ENCODE peak calls at places on chromosomes 5 and 9, in ten cellular contexts. I, M, K, G, B, E, L, R, S and V are unnamed samples.

GRCh38 chr5:40481226-40481625 is 198.5 kb upstream of the PTGER4 start:
- DNase-seq in M (no peak), L (no peak), B (peak), K (no peak), R (no peak), S (no peak), G (no peak), E (no peak), I (no peak), V (no peak)

GRCh38 chr9:105191508-105192118 is 52.8 kb upstream of the SLC44A1 start:
- DNase-seq in I (no peak), S (no peak), B (peak), G (no peak), K (no peak), E (no peak), L (no peak), M (no peak), R (peak), V (no peak)

GRCh38 chr5:130077007-130077406 is 172.7 kb downstream of the CHSY3 start:
- DNase-seq in K (no peak), M (no peak), R (no peak), E (no peak), G (no peak), S (no peak), I (no peak), L (no peak), B (no peak), V (no peak)

GRCh38 chr5:30809907-30810306 is 383.6 kb upstream of the CDH6 start:
- DNase-seq in S (no peak), B (no peak), K (no peak), M (no peak), G (no peak), R (no peak), I (no peak), L (no peak), E (no peak), V (no peak)

GRCh38 chr9:137176302-137177182 is 4.7 kb upstream of the TMEM210 start:
- DNase-seq in L (no peak), R (no peak), B (no peak), S (peak), E (no peak), G (no peak), I (no peak), K (no peak), M (no peak), V (no peak)

GRCh38 chr5:14034991-14035390 is 90.5 kb upstream of the DNAH5 start:
- DNase-seq in I (no peak), S (no peak), R (no peak), K (no peak), B (peak), M (no peak), L (no peak), G (no peak), E (no peak), V (no peak)

GRCh38 chr9:79263666-79264460 is 307.9 kb upstream of the TLE4 start:
- DNase-seq in E (no peak), R (no peak), B (peak), I (no peak), M (no peak), L (no peak), K (no peak), S (no peak), G (no peak), V (peak)

GRCh38 chr9:131111186-131111853 is 14.1 kb upstream of the NUP214 start:
- DNase-seq in M (no peak), R (no peak), E (no peak), B (no peak), I (no peak), K (no peak), L (no peak), S (no peak), G (no peak), V (no peak)

GRCh38 chr5:116766470-116766947 is 191.9 kb upstream of the SEMA6A start:
- DNase-seq in M (no peak), E (no peak), K (no peak), S (no peak), R (no peak), B (peak), G (peak), L (no peak), I (peak), V (no peak)

GRCh38 chr9:74071502-74071901 is 425.6 kb upstream of the RORB start:
- DNase-seq in K (no peak), E (no peak), I (no peak), B (no peak), G (no peak), R (no peak), S (no peak), L (no peak), M (no peak), V (no peak)

GRCh38 chr9:105475302-105475701 is 27.5 kb downstream of the FSD1L start:
- DNase-seq in M (no peak), G (no peak), R (no peak), E (no peak), L (no peak), S (no peak), K (no peak), B (peak), I (no peak), V (no peak)

GRCh38 chr5:139445325-139446170 is 6.2 kb upstream of the DNAJC18 start:
- DNase-seq in L (no peak), M (no peak), B (peak), E (no peak), R (no peak), S (no peak), G (no peak), K (no peak), I (peak), V (no peak)

GRCh38 chr5:59789197-59789596 is 104.3 kb downstream of the PDE4D start:
- DNase-seq in S (no peak), R (no peak), B (peak), E (no peak), M (no peak), L (no peak), G (no peak), K (no peak), I (no peak), V (no peak)